ENCODE peak calls at places on chromosomes 4 and X, in six cellular contexts. V, X, L, U, C and O are unnamed samples.

GRCh38 chr4:504076-504475 is 5.1 kb downstream of the PIGG start:
- DNase-seq in V (no peak), X (no peak), L (no peak), U (no peak), C (no peak), O (peak)

GRCh38 chr4:124409044-124409443 is 303.5 kb downstream of the ANKRD50 start:
- DNase-seq in V (no peak), X (peak), L (no peak), U (no peak), C (no peak), O (no peak)

GRCh38 chr4:84493092-84493850 is 5.8 kb downstream of the NKX6-1 start:
- DNase-seq in V (no peak), X (no peak), L (no peak), U (no peak), C (peak), O (no peak)

GRCh38 chr4:162274354-162274753 is 110.6 kb upstream of the FSTL5 start:
- DNase-seq in V (no peak), X (no peak), L (no peak), U (no peak), C (peak), O (peak)

GRCh38 chr4:112007361-112007760 is 137.9 kb upstream of the FAM241A start:
- DNase-seq in V (no peak), X (no peak), L (no peak), U (no peak), C (no peak), O (no peak)

GRCh38 chr4:183504930-183505555 is at the start of gene ING2:
- DNase-seq in V (no peak), X (peak), L (peak), U (no peak), C (no peak), O (peak)

GRCh38 chr4:81427605-81427922 is 44.1 kb downstream of the RASGEF1B start:
- DNase-seq in V (no peak), X (no peak), L (no peak), U (no peak), C (no peak), O (no peak)

GRCh38 chrX:47321386-47321785 is 49.0 kb upstream of the ZNF157 start:
- DNase-seq in V (peak), X (no peak), L (no peak), U (no peak), C (peak), O (no peak)

GRCh38 chr4:3461515-3462291 is 1.4 kb upstream of the DOK7 start:
- DNase-seq in V (no peak), X (no peak), L (no peak), U (no peak), C (peak), O (no peak)

GRCh38 chrX:116379854-116380253 is 56.6 kb upstream of the SLC6A14 start:
- DNase-seq in V (no peak), X (peak), L (no peak), U (no peak), C (no peak), O (peak)

GRCh38 chr4:133598779-133599178 is 449.7 kb downstream of the PCDH10 start:
- DNase-seq in V (no peak), X (no peak), L (no peak), U (no peak), C (no peak), O (no peak)

GRCh38 chrX:145792281-145792680 is 25.3 kb upstream of the SLITRK2 start:
- DNase-seq in V (no peak), X (no peak), L (no peak), U (no peak), C (no peak), O (no peak)

GRCh38 chrX:122475306-122475705 is 708.8 kb upstream of the GRIA3 start:
- DNase-seq in V (no peak), X (peak), L (no peak), U (no peak), C (no peak), O (no peak)

GRCh38 chrX:123854329-123854728 is 5.5 kb upstream of the XIAP start:
- DNase-seq in V (no peak), X (peak), L (no peak), U (no peak), C (no peak), O (no peak)

GRCh38 chr4:105712766-105713165 is 4.2 kb downstream of the GSTCD start:
- DNase-seq in V (no peak), X (peak), L (no peak), U (no peak), C (no peak), O (no peak)

GRCh38 chr4:67575232-67575888 is 16.8 kb downstream of the STAP1 start:
- DNase-seq in V (no peak), X (no peak), L (peak), U (no peak), C (no peak), O (no peak)

GRCh38 chr4:7199771-7200441 is 7.6 kb downstream of the SORCS2 start:
- DNase-seq in V (peak), X (no peak), L (no peak), U (no peak), C (no peak), O (peak)